ENCODE peak calls at places on chromosomes 13 and 19, in seven cellular contexts. F, T, B, D, W, R and Y are unnamed samples.

GRCh38 chr13:103639326-103639725 is 573.1 kb upstream of the SLC10A2 start:
- DNase-seq in F (no peak), T (no peak), B (no peak), D (no peak), W (no peak), R (no peak), Y (no peak)

GRCh38 chr19:39514840-39515550 is at the start of gene SELENOV:
- DNase-seq in F (no peak), T (no peak), B (no peak), D (no peak), W (no peak), R (no peak), Y (no peak)

GRCh38 chr13:43874512-43875092 is 4.9 kb downstream of the CCDC122 start:
- DNase-seq in F (no peak), T (no peak), B (no peak), D (peak), W (no peak), R (no peak), Y (no peak)

GRCh38 chr13:41919031-41919740 is 41.7 kb downstream of the VWA8 start:
- DNase-seq in F (no peak), T (no peak), B (no peak), D (no peak), W (no peak), R (no peak), Y (no peak)

GRCh38 chr13:47610687-47611086 is 390.4 kb downstream of the SUCLA2 start:
- DNase-seq in F (no peak), T (no peak), B (no peak), D (no peak), W (no peak), R (no peak), Y (no peak)

GRCh38 chr19:6259312-6259861 is 20.4 kb downstream of the MLLT1 start:
- DNase-seq in F (no peak), T (no peak), B (no peak), D (no peak), W (no peak), R (no peak), Y (no peak)

GRCh38 chr19:46202872-46203860 is 26.4 kb upstream of the IGFL1 start:
- DNase-seq in F (no peak), T (no peak), B (no peak), D (no peak), W (no peak), R (no peak), Y (no peak)

GRCh38 chr13:110140099-110140498 is 166.9 kb downstream of the COL4A1 start:
- DNase-seq in F (no peak), T (no peak), B (no peak), D (no peak), W (no peak), R (no peak), Y (no peak)

GRCh38 chr19:35858311-35858710 is 1.6 kb downstream of the KIRREL2 start:
- DNase-seq in F (no peak), T (no peak), B (no peak), D (no peak), W (no peak), R (no peak), Y (no peak)

GRCh38 chr19:624433-625109 is 8.8 kb downstream of the POLRMT start:
- DNase-seq in F (no peak), T (no peak), B (no peak), D (no peak), W (no peak), R (no peak), Y (no peak)

GRCh38 chr13:79196366-79196765 is 209.7 kb downstream of the RBM26 start:
- DNase-seq in F (no peak), T (no peak), B (no peak), D (no peak), W (no peak), R (no peak), Y (no peak)

GRCh38 chr13:101706651-101707050 is 254.2 kb downstream of the ITGBL1 start:
- DNase-seq in F (no peak), T (peak), B (no peak), D (peak), W (no peak), R (no peak), Y (peak)

GRCh38 chr13:79999601-80000000 is 341.3 kb downstream of the SPRY2 start:
- DNase-seq in F (no peak), T (no peak), B (no peak), D (no peak), W (no peak), R (no peak), Y (no peak)

GRCh38 chr19:46913852-46914430 is 53.1 kb downstream of the ARHGAP35 start:
- DNase-seq in F (no peak), T (no peak), B (no peak), D (no peak), W (no peak), R (no peak), Y (no peak)

GRCh38 chr19:39428309-39429112 is 7.2 kb downstream of the RPS16 start:
- DNase-seq in F (peak), T (no peak), B (peak), D (peak), W (peak), R (peak), Y (peak)

GRCh38 chr19:10699650-10700335 is 1.4 kb upstream of the QTRT1 start:
- DNase-seq in F (no peak), T (no peak), B (no peak), D (peak), W (peak), R (no peak), Y (no peak)

GRCh38 chr13:37364024-37364423 is 234.5 kb downstream of the POSTN start:
- DNase-seq in F (no peak), T (no peak), B (no peak), D (peak), W (no peak), R (no peak), Y (no peak)

GRCh38 chr19:38648789-38649304 is 1.4 kb downstream of the ACTN4 start:
- DNase-seq in F (no peak), T (no peak), B (no peak), D (no peak), W (no peak), R (no peak), Y (no peak)

GRCh38 chr13:63396746-63397145 is 1981.1 kb upstream of the PCDH20 start:
- DNase-seq in F (no peak), T (no peak), B (no peak), D (no peak), W (no peak), R (no peak), Y (no peak)

GRCh38 chr19:46571495-46571894 is 29.6 kb upstream of the CALM3 start:
- DNase-seq in F (no peak), T (no peak), B (no peak), D (peak), W (no peak), R (peak), Y (no peak)

GRCh38 chr13:27159806-27160563 is 11.6 kb downstream of the USP12 start:
- DNase-seq in F (no peak), T (no peak), B (no peak), D (no peak), W (no peak), R (no peak), Y (no peak)

GRCh38 chr13:22740264-22740663 is 440.5 kb upstream of the SGCG start:
- DNase-seq in F (no peak), T (no peak), B (no peak), D (no peak), W (no peak), R (peak), Y (no peak)

GRCh38 chr19:24159707-24160106 is 72.7 kb downstream of the ZNF254 start:
- DNase-seq in F (no peak), T (no peak), B (no peak), D (peak), W (no peak), R (no peak), Y (no peak)

GRCh38 chr13:113947321-113948033 is 26.4 kb downstream of the C13orf46 start:
- DNase-seq in F (peak), T (peak), B (peak), D (peak), W (peak), R (no peak), Y (no peak)

DNA sequence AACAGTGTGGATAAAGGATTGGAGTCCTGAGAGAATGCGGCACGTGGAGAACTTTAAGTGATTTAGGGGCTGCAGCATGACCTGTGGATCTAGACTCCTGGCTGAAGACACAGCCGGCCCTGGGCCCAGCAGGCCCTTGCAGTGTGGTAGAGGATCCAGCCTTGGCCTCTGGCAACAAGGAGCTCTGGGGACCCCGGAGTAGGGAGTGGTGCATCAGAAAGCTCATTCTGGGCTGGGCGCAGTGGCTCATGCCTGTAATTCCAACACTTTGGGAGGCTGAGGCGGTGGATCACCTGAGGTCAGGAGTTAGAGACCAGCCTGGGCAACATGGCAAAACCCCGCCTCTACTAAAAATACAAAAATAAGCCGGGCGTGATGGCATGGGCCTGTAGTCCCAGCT is 76.0 kb downstream of the CHST8 start:
- DNase-seq in F (no peak), T (no peak), B (no peak), D (no peak), W (no peak), R (no peak), Y (no peak)
- H3K4me3 ChIP-seq in F (no peak), T (no peak), B (no peak), D (no peak), W (no peak), R (no peak), Y (no peak)

GRCh38 chr13:32530841-32531253 is 7.7 kb downstream of the N4BP2L2 start:
- DNase-seq in F (no peak), T (no peak), B (no peak), D (peak), W (no peak), R (no peak), Y (peak)
- H3K4me3 ChIP-seq in F (peak), T (no peak), B (no peak), D (peak), W (no peak), R (no peak), Y (no peak)

GRCh38 chr19:12596485-12596884 is 14.1 kb downstream of the ZNF490 start:
- DNase-seq in F (no peak), T (no peak), B (no peak), D (no peak), W (no peak), R (no peak), Y (no peak)

GRCh38 chr19:12597594-12597993 is 13.0 kb downstream of the ZNF490 start:
- DNase-seq in F (no peak), T (no peak), B (no peak), D (no peak), W (no peak), R (no peak), Y (no peak)

GRCh38 chr19:12596927-12597548 is 13.6 kb downstream of the ZNF490 start:
- DNase-seq in F (no peak), T (no peak), B (no peak), D (no peak), W (no peak), R (peak), Y (no peak)
- H3K4me3 ChIP-seq in F (no peak), T (no peak), B (no peak), D (no peak), W (no peak), R (peak), Y (no peak)

GRCh38 chr19:33417751-33418150 is 44.2 kb downstream of the CEBPG start:
- DNase-seq in F (no peak), T (no peak), B (no peak), D (no peak), W (no peak), R (no peak), Y (no peak)

GRCh38 chr19:33420821-33421220 is 47.3 kb downstream of the CEBPG start:
- DNase-seq in F (no peak), T (no peak), B (no peak), D (no peak), W (no peak), R (no peak), Y (no peak)

GRCh38 chr19:33419763-33420080 is 46.2 kb downstream of the CEBPG start:
- DNase-seq in F (no peak), T (no peak), B (no peak), D (no peak), W (no peak), R (no peak), Y (no peak)

GRCh38 chr19:33418461-33418860 is 45.0 kb downstream of the CEBPG start:
- DNase-seq in F (peak), T (no peak), B (no peak), D (no peak), W (no peak), R (no peak), Y (no peak)

DNA sequence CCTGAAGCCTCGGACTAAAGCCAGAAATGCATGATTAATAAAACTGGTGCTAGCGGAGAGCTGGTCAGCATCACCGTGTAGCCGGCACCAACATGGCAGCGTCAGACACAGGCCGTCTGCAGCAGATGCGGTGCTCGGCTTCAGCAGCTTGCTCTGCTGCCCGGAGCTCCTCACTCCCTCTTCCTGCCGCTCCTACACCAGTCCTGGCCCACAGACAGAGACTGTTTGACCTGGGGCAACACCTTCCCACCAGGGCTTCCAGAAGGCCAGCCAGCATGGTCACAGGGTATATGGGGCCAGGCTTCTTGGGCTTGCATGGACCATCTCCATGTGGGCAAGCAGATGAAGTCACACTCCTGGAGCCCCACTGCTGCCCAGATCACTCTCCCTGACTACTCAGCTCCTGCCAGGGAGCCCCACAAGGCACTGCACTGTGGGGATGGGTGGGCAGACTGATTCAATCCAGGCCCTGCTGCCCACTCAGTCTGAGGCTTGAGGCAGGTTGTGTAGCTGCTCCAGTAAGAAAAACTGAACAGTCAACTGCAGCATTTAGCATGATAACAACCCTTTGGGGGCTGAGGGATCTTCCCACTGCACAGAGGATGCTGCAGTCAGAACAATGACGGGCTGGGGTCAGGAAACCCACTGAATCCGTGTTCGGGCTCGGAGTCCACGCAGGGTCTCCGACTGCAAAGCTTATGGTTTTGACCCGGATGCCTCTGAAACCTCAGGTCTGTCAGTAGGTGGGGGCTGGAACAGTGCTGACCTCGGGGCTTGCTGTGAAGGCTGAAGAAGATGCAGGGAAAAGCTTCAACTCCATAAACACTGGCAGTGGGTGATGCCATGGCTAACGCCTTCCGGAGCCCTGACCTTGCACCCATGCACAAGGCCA is 45.6 kb downstream of the CEBPG start:
- DNase-seq in F (no peak), T (no peak), B (no peak), D (no peak), W (no peak), R (no peak), Y (no peak)
- H3K4me3 ChIP-seq in F (no peak), T (no peak), B (no peak), D (no peak), W (no peak), R (no peak), Y (no peak)